ENCODE peak calls at places on chromosomes 5 and 9, in four cellular contexts. P, T, C and N are unnamed samples.

GRCh38 chr9:131436386-131436785 is 42.5 kb downstream of the PRRC2B start:
- DNase-seq in C (no peak), P (no peak), T (no peak), N (no peak)

GRCh38 chr9:134660407-134660806 is 18.8 kb downstream of the COL5A1 start:
- DNase-seq in T (peak; percentile 70), C (no peak), P (no peak), N (no peak)

GRCh38 chr9:125443367-125443766 is 181.7 kb downstream of the GAPVD1 start:
- DNase-seq in C (no peak), P (no peak), T (no peak), N (no peak)

GRCh38 chr5:102971693-102972293 is 148.1 kb downstream of the GIN1 start:
- DNase-seq in T (no peak), P (peak; percentile 1), C (no peak), N (no peak)

GRCh38 chr5:154526231-154527226 is 48.5 kb upstream of the HAND1 start:
- DNase-seq in C (no peak), P (no peak), T (no peak), N (no peak)

GRCh38 chr5:132420706-132421272 is 51.3 kb downstream of the SLC22A5 start:
- DNase-seq in C (no peak), T (no peak), P (no peak), N (no peak)

GRCh38 chr5:138700581-138701362 is 52.5 kb upstream of the CTNNA1 start:
- DNase-seq in P (no peak), T (no peak), C (no peak), N (no peak)

GRCh38 chr5:5421961-5422818 is at the start of gene ICE1:
- DNase-seq in T (peak; percentile 97), C (peak; percentile 97), P (peak; percentile 97), N (peak; percentile 97)

GRCh38 chr5:143074414-143074996 is 304.3 kb downstream of the ARHGAP26 start:
- DNase-seq in C (no peak), P (no peak), T (no peak), N (no peak)

GRCh38 chr9:18626046-18626698 is 152.2 kb downstream of the ADAMTSL1 start:
- DNase-seq in T (no peak), C (no peak), P (no peak), N (no peak)

GRCh38 chr9:79610019-79610760 is 38.4 kb downstream of the TLE4 start:
- DNase-seq in C (no peak), T (no peak), P (no peak), N (peak; percentile 40)

GRCh38 chr9:33109097-33109496 is 32.6 kb upstream of the SMU1 start:
- DNase-seq in P (no peak), T (no peak), C (no peak), N (no peak)

GRCh38 chr5:150511641-150512367 is 3.9 kb downstream of the NDST1 start:
- DNase-seq in P (no peak), T (peak; percentile 85), C (peak; percentile 64), N (peak; percentile 70)

GRCh38 chr9:35557330-35557729 is 47.7 kb upstream of the TESK1 start:
- DNase-seq in C (no peak), T (no peak), P (no peak), N (no peak)

GRCh38 chr9:129494113-129494789 is 126.7 kb downstream of the C9orf50 start:
- DNase-seq in C (no peak), T (no peak), P (no peak), N (no peak)

GRCh38 chr9:121172726-121173487 is 28.8 kb downstream of the RAB14 start:
- DNase-seq in T (no peak), P (no peak), C (no peak), N (no peak)

GRCh38 chr5:103849934-103850333 is 287.3 kb upstream of the NUDT12 start:
- DNase-seq in P (no peak), C (no peak), T (no peak), N (no peak)

GRCh38 chr5:371811-372555 is 50.5 kb downstream of the AHRR start:
- DNase-seq in T (no peak), P (no peak), C (no peak), N (peak; percentile 26)

GRCh38 chr9:135136481-135136880 is 49.0 kb downstream of the OLFM1 start:
- DNase-seq in T (no peak), P (no peak), C (no peak), N (peak; percentile 55)

GRCh38 chr9:129880654-129881546 is 45.6 kb downstream of the USP20 start:
- DNase-seq in C (no peak), T (no peak), P (no peak), N (no peak)

GRCh38 chr5:146185161-146185560 is 2.7 kb upstream of the LARS1 start:
- DNase-seq in C (no peak), P (no peak), T (no peak), N (no peak)

GRCh38 chr5:5343581-5343980 is 78.9 kb upstream of the ICE1 start:
- DNase-seq in C (no peak), T (no peak), P (no peak), N (no peak)

GRCh38 chr5:127802477-127802865 is 99.3 kb downstream of the CCDC192 start:
- DNase-seq in P (no peak), C (no peak), T (no peak), N (no peak)

GRCh38 chr5:127959152-127959764 is 124.3 kb upstream of the SLC12A2 start:
- DNase-seq in T (no peak), P (peak; percentile 59), C (no peak), N (peak; percentile 63)

GRCh38 chr9:73023025-73023541 is 70.2 kb upstream of the ALDH1A1 start:
- DNase-seq in P (peak; percentile 75), C (peak; percentile 58), T (peak; percentile 15), N (peak; percentile 15)

GRCh38 chr5:159581502-159582249 is 251.4 kb upstream of the IL12B start:
- DNase-seq in T (no peak), P (no peak), C (no peak), N (no peak)

GRCh38 chr9:37903581-37903830 is 421 bp downstream of the SLC25A51 start:
- DNase-seq in T (no peak), P (no peak), C (peak; percentile 63), N (no peak)

GRCh38 chr9:116718111-116718510 is 31.0 kb downstream of the TRIM32 start:
- DNase-seq in P (no peak), C (no peak), T (no peak), N (no peak)

GRCh38 chr5:132963175-132964104 is at the start of gene AFF4:
- DNase-seq in P (peak; percentile 92), T (peak; percentile 97), C (peak; percentile 95), N (peak; percentile 99)

GRCh38 chr9:110769667-110770066 is 101.1 kb downstream of the MUSK start:
- DNase-seq in T (no peak), C (no peak), P (no peak), N (no peak)

GRCh38 chr5:170424629-170425028 is 35.5 kb upstream of the KCNMB1 start:
- DNase-seq in C (no peak), T (no peak), P (no peak), N (no peak)

GRCh38 chr5:44329716-44330115 is 59.5 kb downstream of the FGF10 start:
- DNase-seq in C (no peak), P (no peak), T (no peak), N (no peak)

GRCh38 chr5:33608476-33609026 is 167.8 kb downstream of the TARS1 start:
- DNase-seq in C (no peak), P (no peak), T (no peak), N (peak; percentile 34)

GRCh38 chr5:125286266-125286665 is 539.8 kb upstream of the ZNF608 start:
- DNase-seq in T (no peak), P (no peak), C (no peak), N (no peak)

GRCh38 chr9:98867434-98868168 is 60.1 kb downstream of the GALNT12 start:
- DNase-seq in P (no peak), T (peak; percentile 49), C (no peak), N (no peak)

GRCh38 chr9:5364294-5364990 is 24.8 kb upstream of the RLN1 start:
- DNase-seq in T (no peak), C (no peak), P (no peak), N (no peak)

GRCh38 chr5:116395178-116395577 is 179.4 kb downstream of the SEMA6A start:
- DNase-seq in P (no peak), C (no peak), T (no peak), N (no peak)

GRCh38 chr5:43161244-43161643 is 30.8 kb upstream of the NIM1K start:
- DNase-seq in C (no peak), P (no peak), T (no peak), N (no peak)

GRCh38 chr9:125293134-125293533 is 31.5 kb downstream of the GAPVD1 start:
- DNase-seq in C (no peak), P (no peak), T (no peak), N (no peak)

DNA sequence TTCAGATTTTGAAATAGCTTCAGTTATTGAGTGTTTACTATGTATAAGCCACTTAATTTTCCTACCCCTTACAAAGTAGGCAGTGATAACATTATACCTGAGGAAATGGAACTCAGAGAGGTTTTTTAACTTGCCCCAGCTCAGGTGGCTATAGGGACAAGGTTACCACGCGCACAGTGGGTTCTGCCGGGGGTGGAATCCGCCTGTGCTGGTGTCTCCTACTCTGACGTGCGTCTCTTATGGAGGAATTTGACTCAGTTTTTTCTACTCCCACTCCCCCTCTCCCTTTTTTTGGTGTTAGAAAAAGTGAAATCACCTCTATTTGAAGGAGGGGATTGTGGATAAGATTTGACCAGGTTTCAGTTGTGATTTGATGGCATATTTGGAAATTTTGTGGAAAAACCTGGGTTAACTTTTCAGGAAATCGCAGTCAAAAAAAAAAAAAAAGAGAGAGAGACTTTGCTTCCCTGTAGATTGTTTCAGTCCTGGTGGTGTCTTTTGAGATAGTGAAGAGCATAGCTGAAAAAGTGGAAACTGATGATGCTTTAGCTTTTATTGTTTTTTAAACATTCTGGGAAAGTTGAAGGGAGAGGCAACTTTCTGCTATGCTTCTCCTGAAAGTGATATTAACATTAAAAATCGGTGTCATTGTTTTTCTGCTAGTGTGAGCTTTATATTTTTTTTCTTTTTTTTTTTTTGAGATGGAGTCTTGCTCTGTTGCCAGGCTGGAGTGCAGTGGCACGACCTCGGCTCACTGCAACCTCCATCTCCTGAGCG is 15.9 kb downstream of the TRIO start:
- DNase-seq in T (no peak), P (no peak), C (no peak), N (no peak)
- TF ChIP-seq FOXJ3 in T (no peak), P (no peak), C (no peak), N (no peak)

GRCh38 chr9:128296340-128297220 is 20.5 kb downstream of the SWI5 start:
- DNase-seq in P (peak; percentile 46), T (peak; percentile 85), C (no peak), N (no peak)
- TF ChIP-seq FOXJ3 in P (no peak), T (no peak), C (no peak), N (no peak)

DNA sequence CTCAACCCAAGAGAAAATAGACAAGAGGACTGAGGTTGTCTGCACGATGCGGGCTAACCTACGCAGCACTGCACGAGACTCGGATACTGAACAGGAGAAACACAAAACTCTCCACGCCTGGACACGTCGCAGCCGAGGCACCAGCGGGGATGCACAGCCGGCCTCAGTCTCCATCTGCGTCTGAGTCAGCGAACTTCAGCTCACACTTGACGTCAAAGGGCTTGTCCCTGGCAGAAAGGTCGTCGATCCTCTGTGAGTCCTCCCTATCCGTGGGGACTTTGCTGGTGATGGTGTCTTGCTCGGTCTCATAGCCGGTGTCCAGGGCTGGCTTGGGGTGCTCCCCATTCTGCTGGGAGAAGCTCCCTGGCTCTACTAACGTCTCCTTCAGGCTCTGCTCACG is 60.2 kb downstream of the SECISBP2 start:
- DNase-seq in P (no peak), T (no peak), C (no peak), N (no peak)
- TF ChIP-seq FOXJ3 in P (no peak), T (no peak), C (no peak), N (no peak)

GRCh38 chr9:113154936-113155335 is 4.1 kb downstream of the SLC31A2 start:
- DNase-seq in P (no peak), T (no peak), C (no peak), N (no peak)
- TF ChIP-seq FOXJ3 in P (no peak), T (no peak), C (no peak), N (no peak)